ENCODE peak calls at places on chromosomes 12 and 14, in seven cellular contexts. One of them, this sample, is unnamed.

GRCh38 chr12:71517145-71517846 is 77.7 kb downstream of the LGR5 start:
- DNase-seq in fibroblast of the aortic adventitia: no peak
- DNase-seq in fibroblast of lung: no peak
- DNase-seq in OCI-LY7: no peak
- DNase-seq in HCT116: no peak
- DNase-seq in dorsolateral prefrontal cortex: no peak
- DNase-seq in lung: no peak
- DNase-seq in this sample: no peak

GRCh38 chr12:9649532-9649940 is 20.0 kb upstream of the CLEC2D start:
- DNase-seq in lung: no peak
- DNase-seq in fibroblast of lung: no peak
- DNase-seq in dorsolateral prefrontal cortex: no peak
- DNase-seq in fibroblast of the aortic adventitia: no peak
- DNase-seq in HCT116: no peak
- DNase-seq in OCI-LY7: peak; percentile 81
- DNase-seq in this sample: no peak

GRCh38 chr14:74491952-74492351 is 1.2 kb downstream of the NPC2 start:
- DNase-seq in lung: no peak
- DNase-seq in dorsolateral prefrontal cortex: no peak
- DNase-seq in fibroblast of lung: peak; percentile 54
- DNase-seq in OCI-LY7: peak; percentile 75
- DNase-seq in HCT116: no peak
- DNase-seq in fibroblast of the aortic adventitia: peak; percentile 66
- DNase-seq in this sample: peak; percentile 38

GRCh38 chr14:72617391-72618011 is 276.4 kb downstream of the DPF3 start:
- DNase-seq in HCT116: no peak
- DNase-seq in OCI-LY7: no peak
- DNase-seq in lung: no peak
- DNase-seq in dorsolateral prefrontal cortex: no peak
- DNase-seq in fibroblast of lung: no peak
- DNase-seq in fibroblast of the aortic adventitia: peak; percentile 78
- DNase-seq in this sample: no peak

GRCh38 chr14:102659797-102660196 is 67.3 kb downstream of the RCOR1 start:
- DNase-seq in OCI-LY7: no peak
- DNase-seq in lung: no peak
- DNase-seq in dorsolateral prefrontal cortex: no peak
- DNase-seq in HCT116: no peak
- DNase-seq in fibroblast of lung: peak; percentile 66
- DNase-seq in fibroblast of the aortic adventitia: peak; percentile 76
- DNase-seq in this sample: no peak

GRCh38 chr14:52701223-52701622 is 5.8 kb upstream of the PSMC6 start:
- DNase-seq in dorsolateral prefrontal cortex: no peak
- DNase-seq in fibroblast of lung: no peak
- DNase-seq in lung: no peak
- DNase-seq in HCT116: no peak
- DNase-seq in OCI-LY7: no peak
- DNase-seq in fibroblast of the aortic adventitia: no peak
- DNase-seq in this sample: no peak

GRCh38 chr12:122753213-122753571 is 568 bp downstream of the DENR start:
- DNase-seq in lung: no peak
- DNase-seq in HCT116: no peak
- DNase-seq in OCI-LY7: peak; percentile 34
- DNase-seq in fibroblast of the aortic adventitia: no peak
- DNase-seq in fibroblast of lung: no peak
- DNase-seq in dorsolateral prefrontal cortex: no peak
- DNase-seq in this sample: no peak

GRCh38 chr14:92511472-92512247 is 1.9 kb upstream of the RIN3 start:
- DNase-seq in fibroblast of the aortic adventitia: peak; percentile 92
- DNase-seq in OCI-LY7: no peak
- DNase-seq in fibroblast of lung: peak; percentile 95
- DNase-seq in dorsolateral prefrontal cortex: no peak
- DNase-seq in lung: peak; percentile 35
- DNase-seq in HCT116: peak; percentile 94
- DNase-seq in this sample: no peak

GRCh38 chr14:104361101-104361591 is 218.4 kb upstream of the C14orf180 start:
- DNase-seq in lung: no peak
- DNase-seq in fibroblast of lung: no peak
- DNase-seq in HCT116: no peak
- DNase-seq in OCI-LY7: no peak
- DNase-seq in fibroblast of the aortic adventitia: no peak
- DNase-seq in dorsolateral prefrontal cortex: peak; percentile 31
- DNase-seq in this sample: no peak

GRCh38 chr12:90203556-90203955 is 494.9 kb upstream of the ATP2B1 start:
- DNase-seq in fibroblast of lung: no peak
- DNase-seq in lung: no peak
- DNase-seq in HCT116: no peak
- DNase-seq in dorsolateral prefrontal cortex: no peak
- DNase-seq in OCI-LY7: no peak
- DNase-seq in fibroblast of the aortic adventitia: no peak
- DNase-seq in this sample: no peak

GRCh38 chr14:37034410-37035285 is 137.8 kb downstream of the SLC25A21 start:
- DNase-seq in lung: no peak
- DNase-seq in dorsolateral prefrontal cortex: no peak
- DNase-seq in HCT116: no peak
- DNase-seq in OCI-LY7: no peak
- DNase-seq in fibroblast of the aortic adventitia: peak; percentile 82
- DNase-seq in fibroblast of lung: peak; percentile 15
- DNase-seq in this sample: peak; percentile 4

GRCh38 chr14:81416233-81416927 is 16.3 kb upstream of the STON2 start:
- DNase-seq in fibroblast of the aortic adventitia: no peak
- DNase-seq in fibroblast of lung: no peak
- DNase-seq in lung: no peak
- DNase-seq in OCI-LY7: no peak
- DNase-seq in HCT116: no peak
- DNase-seq in dorsolateral prefrontal cortex: no peak
- DNase-seq in this sample: no peak

GRCh38 chr12:72346331-72346944 is 74.3 kb downstream of the TRHDE start:
- DNase-seq in HCT116: peak; percentile 77
- DNase-seq in lung: peak; percentile 59
- DNase-seq in fibroblast of the aortic adventitia: peak; percentile 63
- DNase-seq in OCI-LY7: peak; percentile 73
- DNase-seq in fibroblast of lung: peak; percentile 86
- DNase-seq in dorsolateral prefrontal cortex: peak; percentile 58
- DNase-seq in this sample: peak; percentile 21

GRCh38 chr12:124603143-124603542 is 35.7 kb upstream of the NCOR2 start:
- DNase-seq in OCI-LY7: no peak
- DNase-seq in fibroblast of the aortic adventitia: no peak
- DNase-seq in fibroblast of lung: no peak
- DNase-seq in dorsolateral prefrontal cortex: no peak
- DNase-seq in lung: no peak
- DNase-seq in HCT116: no peak
- DNase-seq in this sample: no peak

GRCh38 chr14:95045255-95045701 is 112.1 kb downstream of the DICER1 start:
- DNase-seq in fibroblast of lung: no peak
- DNase-seq in fibroblast of the aortic adventitia: no peak
- DNase-seq in lung: no peak
- DNase-seq in HCT116: no peak
- DNase-seq in dorsolateral prefrontal cortex: peak; percentile 11
- DNase-seq in OCI-LY7: no peak
- DNase-seq in this sample: no peak

GRCh38 chr14:100416921-100417451 is 93.8 kb downstream of the SLC25A47 start:
- DNase-seq in fibroblast of lung: peak; percentile 40
- DNase-seq in HCT116: no peak
- DNase-seq in lung: no peak
- DNase-seq in OCI-LY7: no peak
- DNase-seq in fibroblast of the aortic adventitia: peak; percentile 55
- DNase-seq in dorsolateral prefrontal cortex: no peak
- DNase-seq in this sample: no peak

GRCh38 chr12:111368291-111368683 is 608 bp downstream of the PHETA1 start:
- DNase-seq in HCT116: no peak
- DNase-seq in dorsolateral prefrontal cortex: peak; percentile 50
- DNase-seq in fibroblast of the aortic adventitia: no peak
- DNase-seq in lung: peak; percentile 32
- DNase-seq in OCI-LY7: no peak
- DNase-seq in fibroblast of lung: peak; percentile 8
- DNase-seq in this sample: no peak

DNA sequence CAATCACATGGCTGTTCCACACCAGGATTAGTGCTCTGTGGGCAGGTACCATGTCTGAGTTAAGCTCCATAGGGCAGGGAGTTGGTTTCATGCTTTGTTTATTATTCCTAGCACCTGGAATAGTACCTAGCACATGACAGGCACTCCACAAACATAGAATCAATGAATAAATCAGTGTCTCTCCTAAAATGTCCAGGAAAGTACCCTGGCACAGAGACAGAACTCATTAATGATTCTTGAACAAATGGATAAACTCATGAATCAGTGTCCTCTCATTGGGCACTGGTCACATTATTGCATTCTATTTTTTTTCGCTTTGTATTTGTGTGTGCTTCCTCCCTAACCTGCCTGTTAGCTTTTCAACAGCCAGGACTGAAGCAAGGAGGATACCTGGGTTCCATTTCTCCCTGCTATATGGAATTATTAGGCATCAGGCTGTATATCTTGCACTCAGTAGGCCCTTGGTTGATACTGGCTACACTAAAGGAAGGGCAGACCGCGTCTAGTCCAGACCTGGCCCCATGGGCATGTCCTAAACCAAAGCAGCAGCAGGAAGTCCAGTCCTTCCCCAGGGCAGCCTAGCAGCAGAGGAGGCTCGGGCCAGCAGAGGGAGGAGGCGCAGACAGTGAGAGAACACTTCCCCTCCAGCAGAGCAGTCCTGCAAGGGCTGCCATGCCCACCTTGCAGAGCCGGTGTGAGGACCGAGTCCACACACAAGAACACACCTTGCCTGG is 18.4 kb downstream of the HDAC7 start:
- DNase-seq in fibroblast of lung: no peak
- DNase-seq in OCI-LY7: no peak
- DNase-seq in dorsolateral prefrontal cortex: no peak
- DNase-seq in HCT116: no peak
- DNase-seq in lung: no peak
- DNase-seq in fibroblast of the aortic adventitia: no peak
- DNase-seq in this sample: no peak
- TF ChIP-seq CTCF in fibroblast of lung: peak; percentile 12
- TF ChIP-seq CTCF in OCI-LY7: no peak
- TF ChIP-seq CTCF in dorsolateral prefrontal cortex: no peak
- TF ChIP-seq CTCF in HCT116: no peak
- TF ChIP-seq CTCF in lung: no peak
- TF ChIP-seq CTCF in fibroblast of the aortic adventitia: peak; percentile 44
- TF ChIP-seq CTCF in this sample: no peak

DNA sequence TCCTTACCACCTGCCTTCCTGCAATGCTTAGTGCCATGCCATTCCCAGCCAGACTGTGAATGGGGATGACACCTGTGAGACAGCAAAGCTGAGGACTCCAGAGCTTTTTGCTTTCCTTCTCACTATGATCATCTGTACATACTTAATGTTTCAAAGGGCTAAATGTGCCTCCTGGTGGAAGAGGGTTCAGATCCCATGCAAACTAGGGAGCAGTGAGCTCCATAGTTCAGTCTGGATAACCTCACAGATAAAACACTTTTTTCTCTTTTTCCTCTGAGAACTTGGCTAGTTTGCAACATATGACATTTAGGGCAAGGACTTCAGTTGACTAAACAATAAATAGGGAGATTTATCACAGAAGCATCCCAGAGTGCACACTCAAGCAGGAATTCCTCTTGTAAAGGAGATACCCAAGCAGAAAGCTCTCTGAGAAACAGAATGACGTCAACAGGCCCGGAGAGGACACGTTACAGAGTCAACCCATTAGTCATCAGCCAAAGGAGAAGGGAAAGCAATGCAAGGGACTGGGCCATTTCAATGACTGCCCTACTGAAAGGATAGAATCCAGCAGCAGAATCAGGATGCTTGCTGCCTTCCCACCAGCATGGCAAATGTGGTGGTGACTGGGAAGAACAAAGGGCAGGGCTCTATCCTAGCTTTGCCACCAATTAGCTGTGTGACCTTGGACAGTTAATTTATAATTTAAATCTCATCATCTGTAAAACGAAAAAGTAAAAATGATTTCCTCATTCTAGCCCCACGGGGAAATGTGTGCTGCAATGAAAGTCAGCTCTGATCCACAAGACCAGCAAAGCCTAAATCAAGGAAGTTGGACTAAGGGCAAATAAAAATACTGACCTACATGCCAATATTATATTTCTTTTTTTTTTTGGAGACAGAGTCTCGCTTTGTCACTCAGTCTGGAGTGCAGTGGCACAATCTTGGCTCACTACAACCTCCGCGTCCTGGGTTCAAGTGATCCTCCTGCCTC is 80.9 kb upstream of the ACTN1 start:
- DNase-seq in fibroblast of the aortic adventitia: peak; percentile 92
- DNase-seq in dorsolateral prefrontal cortex: no peak
- DNase-seq in HCT116: no peak
- DNase-seq in lung: peak; percentile 55
- DNase-seq in OCI-LY7: no peak
- DNase-seq in fibroblast of lung: peak; percentile 93
- DNase-seq in this sample: no peak
- H3K4me3 ChIP-seq in fibroblast of the aortic adventitia: no peak overlapping the region
- H3K4me3 ChIP-seq in dorsolateral prefrontal cortex: no peak overlapping the region
- H3K4me3 ChIP-seq in HCT116: no peak overlapping the region
- H3K4me3 ChIP-seq in lung: no peak overlapping the region
- H3K4me3 ChIP-seq in OCI-LY7: no peak overlapping the region
- H3K4me3 ChIP-seq in fibroblast of lung: no peak overlapping the region
- H3K4me3 ChIP-seq in this sample: no peak overlapping the region

DNA sequence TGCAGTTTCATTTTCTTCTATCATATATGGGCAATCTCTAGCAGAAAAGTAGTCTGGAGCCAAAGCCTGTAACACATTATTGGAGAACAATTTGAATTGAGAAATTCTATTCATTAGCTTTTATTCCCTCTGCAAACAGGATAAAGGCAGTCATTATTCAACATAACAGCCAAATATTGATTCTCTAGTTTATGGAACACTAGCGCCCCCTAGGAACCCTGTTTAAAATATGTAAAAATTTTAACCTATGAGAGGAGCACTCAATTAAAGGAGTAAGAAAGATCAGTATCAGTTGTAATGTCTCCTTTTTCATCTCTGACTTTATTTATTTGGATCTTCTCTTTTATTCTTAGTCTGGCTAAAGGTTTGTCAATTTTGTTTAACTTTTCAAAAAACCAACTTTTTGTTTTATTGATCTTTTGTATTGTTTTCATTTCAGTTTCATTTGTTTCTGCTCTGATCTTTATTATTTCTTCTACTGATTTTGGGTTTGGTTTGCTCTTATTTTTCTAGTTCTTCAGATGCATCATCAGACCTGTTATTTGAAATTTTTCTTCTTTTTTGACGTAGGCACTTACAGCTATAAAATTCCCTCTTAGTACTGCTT is 4.8 kb upstream of the LMNTD1 start:
- DNase-seq in fibroblast of lung: peak; percentile 73
- DNase-seq in dorsolateral prefrontal cortex: no peak
- DNase-seq in lung: no peak
- DNase-seq in OCI-LY7: peak; percentile 61
- DNase-seq in fibroblast of the aortic adventitia: peak; percentile 69
- DNase-seq in HCT116: peak; percentile 54
- DNase-seq in this sample: no peak
- TF ChIP-seq CTCF in fibroblast of lung: peak; percentile 21
- TF ChIP-seq CTCF in dorsolateral prefrontal cortex: peak; percentile 46
- TF ChIP-seq CTCF in lung: peak; percentile 5
- TF ChIP-seq CTCF in OCI-LY7: peak; percentile 86
- TF ChIP-seq CTCF in fibroblast of the aortic adventitia: peak; percentile 48
- TF ChIP-seq CTCF in HCT116: peak; percentile 60
- TF ChIP-seq CTCF in this sample: peak; percentile 41

DNA sequence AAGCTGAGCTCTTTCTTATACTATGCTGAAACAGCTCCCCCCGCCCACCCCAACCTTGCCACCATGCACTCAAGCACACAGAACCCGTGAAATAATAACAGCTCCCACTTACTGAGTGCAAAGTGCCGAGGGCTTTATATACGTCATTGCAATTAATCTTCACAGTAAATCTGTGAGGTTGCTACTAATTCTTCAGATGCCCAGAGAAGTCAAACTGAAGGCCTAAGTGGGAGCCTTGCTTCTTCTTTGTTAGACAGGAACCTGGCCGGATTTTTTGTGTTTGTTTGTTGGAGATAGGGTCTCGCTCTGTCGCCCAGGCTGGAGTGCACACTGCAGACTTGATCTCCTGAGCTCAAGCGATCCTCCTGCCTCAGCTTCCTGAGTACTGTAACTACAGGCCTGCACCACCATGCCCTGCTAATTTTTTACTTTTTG is 34.0 kb downstream of the VCPKMT start:
- DNase-seq in OCI-LY7: peak; percentile 39
- DNase-seq in fibroblast of the aortic adventitia: no peak
- DNase-seq in dorsolateral prefrontal cortex: no peak
- DNase-seq in HCT116: no peak
- DNase-seq in fibroblast of lung: no peak
- DNase-seq in lung: no peak
- DNase-seq in this sample: no peak
- H3K4me3 ChIP-seq in OCI-LY7: no peak overlapping the region
- H3K4me3 ChIP-seq in fibroblast of the aortic adventitia: no peak overlapping the region
- H3K4me3 ChIP-seq in dorsolateral prefrontal cortex: no peak overlapping the region
- H3K4me3 ChIP-seq in HCT116: no peak overlapping the region
- H3K4me3 ChIP-seq in fibroblast of lung: no peak overlapping the region
- H3K4me3 ChIP-seq in lung: no peak overlapping the region
- H3K4me3 ChIP-seq in this sample: peak overlapping the region; percentile 19

This sample was measured in GM12864.